ENCODE peak calls at places on chromosomes 1 and 21, in six cellular contexts. One of them, this sample, is unnamed.

GRCh38 chr1:161309868-161310267 is at the start of gene MPZ:
- DNase-seq in naive thymus-derived CD4-positive, alpha-beta T cell: no peak
- DNase-seq in effector memory CD4-positive, alpha-beta T cell: no peak
- DNase-seq in breast epithelium: no peak
- DNase-seq in upper lobe of right lung: no peak
- DNase-seq in iPS DF 6.9: no peak
- DNase-seq in this sample: no peak

GRCh38 chr1:72278461-72278860 is 3.9 kb downstream of the NEGR1 start:
- DNase-seq in effector memory CD4-positive, alpha-beta T cell: no peak
- DNase-seq in naive thymus-derived CD4-positive, alpha-beta T cell: no peak
- DNase-seq in upper lobe of right lung: no peak
- DNase-seq in iPS DF 6.9: no peak
- DNase-seq in breast epithelium: no peak
- DNase-seq in this sample: no peak

GRCh38 chr1:93814059-93814794 is 64.8 kb downstream of the DNTTIP2 start:
- DNase-seq in naive thymus-derived CD4-positive, alpha-beta T cell: peak; percentile 18
- DNase-seq in upper lobe of right lung: no peak
- DNase-seq in effector memory CD4-positive, alpha-beta T cell: peak; percentile 4
- DNase-seq in breast epithelium: peak; percentile 66
- DNase-seq in iPS DF 6.9: peak; percentile 79
- DNase-seq in this sample: peak; percentile 41

GRCh38 chr1:236480758-236481436 is 42.9 kb upstream of the LGALS8 start:
- DNase-seq in iPS DF 6.9: no peak
- DNase-seq in naive thymus-derived CD4-positive, alpha-beta T cell: no peak
- DNase-seq in effector memory CD4-positive, alpha-beta T cell: no peak
- DNase-seq in upper lobe of right lung: no peak
- DNase-seq in breast epithelium: no peak
- DNase-seq in this sample: no peak

GRCh38 chr1:169925505-169926482 is 32.1 kb upstream of the SCYL3 start:
- DNase-seq in upper lobe of right lung: no peak
- DNase-seq in effector memory CD4-positive, alpha-beta T cell: no peak
- DNase-seq in naive thymus-derived CD4-positive, alpha-beta T cell: no peak
- DNase-seq in iPS DF 6.9: no peak
- DNase-seq in breast epithelium: no peak
- DNase-seq in this sample: no peak

GRCh38 chr1:190436615-190437014 is 41.0 kb downstream of the BRINP3 start:
- DNase-seq in upper lobe of right lung: no peak
- DNase-seq in effector memory CD4-positive, alpha-beta T cell: no peak
- DNase-seq in breast epithelium: no peak
- DNase-seq in iPS DF 6.9: no peak
- DNase-seq in naive thymus-derived CD4-positive, alpha-beta T cell: no peak
- DNase-seq in this sample: no peak

GRCh38 chr1:185644531-185644930 is 89.7 kb upstream of the HMCN1 start:
- DNase-seq in breast epithelium: no peak
- DNase-seq in naive thymus-derived CD4-positive, alpha-beta T cell: no peak
- DNase-seq in iPS DF 6.9: no peak
- DNase-seq in upper lobe of right lung: no peak
- DNase-seq in effector memory CD4-positive, alpha-beta T cell: no peak
- DNase-seq in this sample: no peak

GRCh38 chr1:106620521-106620954 is 435.9 kb upstream of the PRMT6 start:
- DNase-seq in naive thymus-derived CD4-positive, alpha-beta T cell: no peak
- DNase-seq in iPS DF 6.9: no peak
- DNase-seq in breast epithelium: no peak
- DNase-seq in effector memory CD4-positive, alpha-beta T cell: no peak
- DNase-seq in upper lobe of right lung: peak; percentile 39
- DNase-seq in this sample: no peak

GRCh38 chr1:55040083-55040952 is 970 bp downstream of the PCSK9 start:
- DNase-seq in upper lobe of right lung: no peak
- DNase-seq in effector memory CD4-positive, alpha-beta T cell: no peak
- DNase-seq in breast epithelium: no peak
- DNase-seq in iPS DF 6.9: no peak
- DNase-seq in naive thymus-derived CD4-positive, alpha-beta T cell: no peak
- DNase-seq in this sample: no peak
- H3K27ac ChIP-seq in upper lobe of right lung: no peak overlapping the region
- H3K27ac ChIP-seq in effector memory CD4-positive, alpha-beta T cell: no peak overlapping the region
- H3K27ac ChIP-seq in breast epithelium: no peak overlapping the region
- H3K27ac ChIP-seq in iPS DF 6.9: no peak overlapping the region
- H3K27ac ChIP-seq in naive thymus-derived CD4-positive, alpha-beta T cell: no peak overlapping the region
- H3K27ac ChIP-seq in this sample: no peak overlapping the region

GRCh38 chr1:38859561-38860463 is at the start of gene RRAGC:
- DNase-seq in upper lobe of right lung: peak; percentile 100
- DNase-seq in effector memory CD4-positive, alpha-beta T cell: peak; percentile 98
- DNase-seq in iPS DF 6.9: peak; percentile 88
- DNase-seq in naive thymus-derived CD4-positive, alpha-beta T cell: peak; percentile 95
- DNase-seq in breast epithelium: peak; percentile 99
- DNase-seq in this sample: peak; percentile 98

GRCh38 chr1:38865112-38865715 is 5.6 kb upstream of the RRAGC start:
- DNase-seq in breast epithelium: no peak
- DNase-seq in naive thymus-derived CD4-positive, alpha-beta T cell: no peak
- DNase-seq in effector memory CD4-positive, alpha-beta T cell: no peak
- DNase-seq in upper lobe of right lung: no peak
- DNase-seq in iPS DF 6.9: no peak
- DNase-seq in this sample: no peak

GRCh38 chr1:38858833-38859560 is 575 bp downstream of the RRAGC start:
- DNase-seq in iPS DF 6.9: no peak
- DNase-seq in effector memory CD4-positive, alpha-beta T cell: peak; percentile 29
- DNase-seq in naive thymus-derived CD4-positive, alpha-beta T cell: peak; percentile 5
- DNase-seq in upper lobe of right lung: peak; percentile 87
- DNase-seq in breast epithelium: peak; percentile 60
- DNase-seq in this sample: no peak

GRCh38 chr1:38860464-38860816 is 868 bp upstream of the RRAGC start:
- DNase-seq in upper lobe of right lung: no peak
- DNase-seq in breast epithelium: no peak
- DNase-seq in naive thymus-derived CD4-positive, alpha-beta T cell: no peak
- DNase-seq in iPS DF 6.9: no peak
- DNase-seq in effector memory CD4-positive, alpha-beta T cell: no peak
- DNase-seq in this sample: no peak
- H3K4me1 ChIP-seq in upper lobe of right lung: peaks cover 44% of the 10 kb centered on the region
- H3K4me1 ChIP-seq in breast epithelium: peaks cover 6% of the 10 kb centered on the region
- H3K4me1 ChIP-seq in naive thymus-derived CD4-positive, alpha-beta T cell: peaks cover 22% of the 10 kb centered on the region
- H3K4me1 ChIP-seq in iPS DF 6.9: no peaks in the 10 kb centered on the region
- H3K4me1 ChIP-seq in effector memory CD4-positive, alpha-beta T cell: peaks cover 18% of the 10 kb centered on the region
- H3K4me1 ChIP-seq in this sample: peaks cover 22% of the 10 kb centered on the region

GRCh38 chr1:159923203-159924024 is 1.9 kb downstream of the TAGLN2 start:
- DNase-seq in iPS DF 6.9: no peak
- DNase-seq in effector memory CD4-positive, alpha-beta T cell: peak; percentile 86
- DNase-seq in breast epithelium: peak; percentile 89
- DNase-seq in naive thymus-derived CD4-positive, alpha-beta T cell: peak; percentile 96
- DNase-seq in upper lobe of right lung: peak; percentile 90
- DNase-seq in this sample: peak; percentile 95

GRCh38 chr1:159924025-159924790 is 1.1 kb downstream of the TAGLN2 start:
- DNase-seq in effector memory CD4-positive, alpha-beta T cell: peak; percentile 62
- DNase-seq in naive thymus-derived CD4-positive, alpha-beta T cell: peak; percentile 73
- DNase-seq in upper lobe of right lung: peak; percentile 94
- DNase-seq in iPS DF 6.9: no peak
- DNase-seq in breast epithelium: peak; percentile 86
- DNase-seq in this sample: peak; percentile 50

GRCh38 chr1:159921251-159921650 is 4.1 kb downstream of the TAGLN2 start:
- DNase-seq in upper lobe of right lung: no peak
- DNase-seq in effector memory CD4-positive, alpha-beta T cell: no peak
- DNase-seq in naive thymus-derived CD4-positive, alpha-beta T cell: no peak
- DNase-seq in iPS DF 6.9: no peak
- DNase-seq in breast epithelium: no peak
- DNase-seq in this sample: no peak

GRCh38 chr1:159921700-159922498 is 3.4 kb downstream of the TAGLN2 start:
- DNase-seq in breast epithelium: no peak
- DNase-seq in naive thymus-derived CD4-positive, alpha-beta T cell: peak; percentile 21
- DNase-seq in iPS DF 6.9: no peak
- DNase-seq in upper lobe of right lung: peak; percentile 60
- DNase-seq in effector memory CD4-positive, alpha-beta T cell: no peak
- DNase-seq in this sample: no peak

GRCh38 chr1:159922499-159923202 is 2.7 kb downstream of the TAGLN2 start:
- DNase-seq in iPS DF 6.9: no peak
- DNase-seq in effector memory CD4-positive, alpha-beta T cell: no peak
- DNase-seq in upper lobe of right lung: peak; percentile 83
- DNase-seq in naive thymus-derived CD4-positive, alpha-beta T cell: no peak
- DNase-seq in breast epithelium: no peak
- DNase-seq in this sample: no peak
- H3K4me3 ChIP-seq in iPS DF 6.9: no peak overlapping the region
- H3K4me3 ChIP-seq in effector memory CD4-positive, alpha-beta T cell: peak overlapping the region; percentile 77
- H3K4me3 ChIP-seq in upper lobe of right lung: peak overlapping the region; percentile 99
- H3K4me3 ChIP-seq in naive thymus-derived CD4-positive, alpha-beta T cell: peak overlapping the region; percentile 95
- H3K4me3 ChIP-seq in breast epithelium: peak overlapping the region; percentile 96
- H3K4me3 ChIP-seq in this sample: peak overlapping the region; percentile 83

DNA sequence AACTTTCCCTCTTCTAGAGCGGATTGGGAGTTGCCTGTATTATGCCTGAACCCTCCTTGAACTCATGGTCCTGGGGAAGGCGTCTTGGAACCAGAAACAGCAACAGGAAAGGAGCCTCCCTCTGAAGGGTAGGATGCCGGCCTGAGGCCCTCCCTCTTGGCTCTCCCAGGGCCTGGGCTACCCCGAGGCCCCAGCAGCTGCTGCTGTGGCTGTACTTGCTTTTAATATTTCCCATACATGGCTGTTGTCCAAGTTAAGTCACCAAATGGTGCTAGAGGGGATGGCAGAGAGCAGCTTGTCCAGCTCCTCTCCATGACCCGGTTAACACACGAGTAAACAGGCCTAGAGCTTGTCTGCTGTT is 10.5 kb downstream of the CHRNB2 start:
- DNase-seq in upper lobe of right lung: no peak
- DNase-seq in iPS DF 6.9: no peak
- DNase-seq in breast epithelium: no peak
- DNase-seq in effector memory CD4-positive, alpha-beta T cell: no peak
- DNase-seq in naive thymus-derived CD4-positive, alpha-beta T cell: no peak
- DNase-seq in this sample: no peak
- H3K27ac ChIP-seq in upper lobe of right lung: no peak overlapping the region
- H3K27ac ChIP-seq in iPS DF 6.9: no peak overlapping the region
- H3K27ac ChIP-seq in breast epithelium: no peak overlapping the region
- H3K27ac ChIP-seq in effector memory CD4-positive, alpha-beta T cell: no peak overlapping the region
- H3K27ac ChIP-seq in naive thymus-derived CD4-positive, alpha-beta T cell: no peak overlapping the region
- H3K27ac ChIP-seq in this sample: no peak overlapping the region

GRCh38 chr21:44846201-44846484 is 27.3 kb downstream of the PTTG1IP start:
- DNase-seq in naive thymus-derived CD4-positive, alpha-beta T cell: no peak
- DNase-seq in iPS DF 6.9: no peak
- DNase-seq in breast epithelium: no peak
- DNase-seq in effector memory CD4-positive, alpha-beta T cell: no peak
- DNase-seq in upper lobe of right lung: no peak
- DNase-seq in this sample: no peak
- H3K4me1 ChIP-seq in naive thymus-derived CD4-positive, alpha-beta T cell: peaks cover 14% of the 10 kb centered on the region
- H3K4me1 ChIP-seq in iPS DF 6.9: peaks cover 3% of the 10 kb centered on the region
- H3K4me1 ChIP-seq in breast epithelium: peaks cover 9% of the 10 kb centered on the region
- H3K4me1 ChIP-seq in effector memory CD4-positive, alpha-beta T cell: peaks cover 16% of the 10 kb centered on the region
- H3K4me1 ChIP-seq in upper lobe of right lung: peaks cover 19% of the 10 kb centered on the region
- H3K4me1 ChIP-seq in this sample: peaks cover 21% of the 10 kb centered on the region

GRCh38 chr1:23798662-23799142 is 1.9 kb downstream of the GALE start:
- DNase-seq in naive thymus-derived CD4-positive, alpha-beta T cell: no peak
- DNase-seq in breast epithelium: no peak
- DNase-seq in iPS DF 6.9: no peak
- DNase-seq in effector memory CD4-positive, alpha-beta T cell: no peak
- DNase-seq in upper lobe of right lung: peak; percentile 68
- DNase-seq in this sample: no peak
- H3K4me3 ChIP-seq in naive thymus-derived CD4-positive, alpha-beta T cell: no peak overlapping the region
- H3K4me3 ChIP-seq in breast epithelium: peak overlapping the region; percentile 74
- H3K4me3 ChIP-seq in iPS DF 6.9: no peak overlapping the region
- H3K4me3 ChIP-seq in effector memory CD4-positive, alpha-beta T cell: no peak overlapping the region
- H3K4me3 ChIP-seq in upper lobe of right lung: peak overlapping the region; percentile 86
- H3K4me3 ChIP-seq in this sample: no peak overlapping the region

GRCh38 chr1:108816049-108816882 is 40.6 kb downstream of the AKNAD1 start:
- DNase-seq in breast epithelium: peak; percentile 78
- DNase-seq in effector memory CD4-positive, alpha-beta T cell: no peak
- DNase-seq in iPS DF 6.9: peak; percentile 20
- DNase-seq in upper lobe of right lung: no peak
- DNase-seq in naive thymus-derived CD4-positive, alpha-beta T cell: no peak
- DNase-seq in this sample: no peak
- H3K27ac ChIP-seq in breast epithelium: peak overlapping the region; percentile 93
- H3K27ac ChIP-seq in effector memory CD4-positive, alpha-beta T cell: no peak overlapping the region
- H3K27ac ChIP-seq in iPS DF 6.9: no peak overlapping the region
- H3K27ac ChIP-seq in upper lobe of right lung: peak overlapping the region; percentile 80
- H3K27ac ChIP-seq in naive thymus-derived CD4-positive, alpha-beta T cell: no peak overlapping the region
- H3K27ac ChIP-seq in this sample: no peak overlapping the region

DNA sequence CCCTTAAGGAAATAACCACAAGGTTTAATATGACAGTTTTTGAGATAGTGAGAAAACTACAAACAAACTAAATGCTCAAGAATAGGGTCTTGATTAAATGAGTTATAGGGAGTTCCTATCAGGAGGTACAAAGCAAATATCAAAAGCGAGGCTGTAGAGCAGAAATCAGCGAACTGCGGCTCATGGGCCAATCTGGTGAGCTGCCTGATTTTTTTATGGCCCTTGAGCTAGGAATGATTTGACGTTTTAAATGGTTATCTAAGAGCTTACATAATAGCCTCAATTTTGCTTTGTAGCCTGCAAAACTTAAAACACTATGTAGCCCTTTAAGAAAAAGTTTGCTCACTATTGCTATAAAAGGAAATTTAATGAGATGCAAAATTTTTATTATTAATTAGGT is 62.2 kb downstream of the XCL2 start:
- DNase-seq in effector memory CD4-positive, alpha-beta T cell: no peak
- DNase-seq in upper lobe of right lung: no peak
- DNase-seq in naive thymus-derived CD4-positive, alpha-beta T cell: no peak
- DNase-seq in breast epithelium: no peak
- DNase-seq in iPS DF 6.9: no peak
- DNase-seq in this sample: no peak
- H3K4me1 ChIP-seq in effector memory CD4-positive, alpha-beta T cell: peaks cover 13% of the 10 kb centered on the region
- H3K4me1 ChIP-seq in upper lobe of right lung: peaks cover 36% of the 10 kb centered on the region
- H3K4me1 ChIP-seq in naive thymus-derived CD4-positive, alpha-beta T cell: peaks cover 24% of the 10 kb centered on the region
- H3K4me1 ChIP-seq in breast epithelium: peaks cover 7% of the 10 kb centered on the region
- H3K4me1 ChIP-seq in iPS DF 6.9: peaks cover 8% of the 10 kb centered on the region
- H3K4me1 ChIP-seq in this sample: peaks cover 58% of the 10 kb centered on the region

GRCh38 chr1:10866314-10867091 is 70.1 kb upstream of the CASZ1 start:
- DNase-seq in naive thymus-derived CD4-positive, alpha-beta T cell: no peak
- DNase-seq in effector memory CD4-positive, alpha-beta T cell: no peak
- DNase-seq in upper lobe of right lung: peak; percentile 52
- DNase-seq in iPS DF 6.9: no peak
- DNase-seq in breast epithelium: peak; percentile 35
- DNase-seq in this sample: no peak

GRCh38 chr1:10865518-10866313 is 69.3 kb upstream of the CASZ1 start:
- DNase-seq in upper lobe of right lung: no peak
- DNase-seq in breast epithelium: no peak
- DNase-seq in iPS DF 6.9: no peak
- DNase-seq in effector memory CD4-positive, alpha-beta T cell: no peak
- DNase-seq in naive thymus-derived CD4-positive, alpha-beta T cell: no peak
- DNase-seq in this sample: no peak

GRCh38 chr1:10867914-10868598 is 71.6 kb upstream of the CASZ1 start:
- DNase-seq in breast epithelium: no peak
- DNase-seq in upper lobe of right lung: peak; percentile 59
- DNase-seq in iPS DF 6.9: no peak
- DNase-seq in naive thymus-derived CD4-positive, alpha-beta T cell: no peak
- DNase-seq in effector memory CD4-positive, alpha-beta T cell: no peak
- DNase-seq in this sample: no peak

GRCh38 chr1:10868599-10868965 is 72.1 kb upstream of the CASZ1 start:
- DNase-seq in breast epithelium: no peak
- DNase-seq in naive thymus-derived CD4-positive, alpha-beta T cell: no peak
- DNase-seq in iPS DF 6.9: no peak
- DNase-seq in effector memory CD4-positive, alpha-beta T cell: no peak
- DNase-seq in upper lobe of right lung: no peak
- DNase-seq in this sample: no peak

DNA sequence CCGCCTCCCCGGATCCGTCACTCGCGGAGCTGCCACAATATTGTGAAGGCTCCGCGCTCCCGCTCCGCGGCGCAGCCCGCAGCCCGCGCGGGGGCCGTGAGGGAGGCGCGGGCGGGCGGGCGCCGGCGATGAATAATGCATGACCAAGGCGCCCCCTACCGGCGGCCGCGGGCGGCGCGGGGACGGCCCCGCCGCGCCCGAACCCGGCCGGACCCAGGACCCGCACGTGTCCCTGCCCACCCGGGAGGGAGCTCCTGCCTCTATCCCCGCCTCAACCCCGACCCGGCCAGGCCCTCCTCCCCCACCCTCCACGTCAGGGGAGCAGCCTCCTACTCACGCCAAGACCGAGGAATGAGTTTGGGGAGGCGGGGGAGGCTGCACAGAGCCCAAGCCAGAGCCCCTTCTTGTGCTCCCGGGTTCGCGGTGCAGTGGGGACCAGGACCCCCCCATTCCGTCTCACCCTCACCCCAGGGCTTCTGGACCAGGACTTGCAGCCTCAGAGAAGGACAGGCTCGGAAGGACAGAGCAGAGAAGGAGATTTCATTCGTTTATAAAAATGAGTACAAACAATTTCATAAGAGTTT is 70.8 kb upstream of the CASZ1 start:
- DNase-seq in upper lobe of right lung: peak; percentile 83
- DNase-seq in naive thymus-derived CD4-positive, alpha-beta T cell: peak; percentile 36
- DNase-seq in iPS DF 6.9: no peak
- DNase-seq in effector memory CD4-positive, alpha-beta T cell: peak; percentile 52
- DNase-seq in breast epithelium: peak; percentile 31
- DNase-seq in this sample: peak; percentile 63
- H3K4me3 ChIP-seq in upper lobe of right lung: peak overlapping the region; percentile 32
- H3K4me3 ChIP-seq in naive thymus-derived CD4-positive, alpha-beta T cell: peak overlapping the region; percentile 33
- H3K4me3 ChIP-seq in iPS DF 6.9: peak overlapping the region; percentile 39
- H3K4me3 ChIP-seq in effector memory CD4-positive, alpha-beta T cell: peak overlapping the region; percentile 32
- H3K4me3 ChIP-seq in breast epithelium: peak overlapping the region; percentile 56
- H3K4me3 ChIP-seq in this sample: peak overlapping the region; percentile 21

This sample was measured in CD8-positive, alpha-beta T cell.